ENCODE peak calls at places on chromosomes 12 and 14, in five cellular contexts. B, V, K, C and A are unnamed samples.

GRCh38 chr12:59283012-59283411 is 312.8 kb upstream of the SLC16A7 start:
- DNase-seq in C (no peak), K (no peak), B (no peak), V (no peak), A (no peak)

GRCh38 chr12:27821259-27821973 is 41.4 kb upstream of the MANSC4 start:
- DNase-seq in K (peak; percentile 61), V (peak; percentile 41), B (peak; percentile 50), C (peak; percentile 80), A (no peak)

GRCh38 chr12:105107176-105107496 is 395 bp upstream of the WASHC4 start:
- DNase-seq in C (no peak), K (no peak), B (no peak), V (no peak), A (no peak)

GRCh38 chr12:4588916-4589315 is 26.9 kb downstream of the DYRK4 start:
- DNase-seq in B (no peak), C (no peak), K (no peak), V (no peak), A (no peak)

GRCh38 chr12:111405856-111406473 is at the start of gene SH2B3:
- DNase-seq in B (peak; percentile 89), K (no peak), V (no peak), C (no peak), A (no peak)

GRCh38 chr12:52395761-52396434 is 10.2 kb downstream of the KRT82 start:
- DNase-seq in K (no peak), B (no peak), V (peak; percentile 50), C (peak; percentile 29), A (peak; percentile 59)

GRCh38 chr12:120460157-120460556 is 9.4 kb downstream of the SRSF9 start:
- DNase-seq in V (no peak), B (no peak), C (no peak), K (no peak), A (no peak)

GRCh38 chr12:103538397-103538796 is 42.6 kb upstream of the C12orf42 start:
- DNase-seq in V (no peak), B (no peak), K (no peak), C (no peak), A (no peak)

GRCh38 chr14:101961011-101961721 is 3.2 kb upstream of the DYNC1H1 start:
- DNase-seq in B (peak; percentile 86), C (peak; percentile 75), K (peak; percentile 82), V (peak; percentile 87), A (peak; percentile 82)

GRCh38 chr14:68335312-68335711 is 457.6 kb downstream of the ZFP36L1 start:
- DNase-seq in V (no peak), C (no peak), B (no peak), K (no peak), A (no peak)

GRCh38 chr12:41661141-41661540 is 473.0 kb downstream of the PDZRN4 start:
- DNase-seq in C (no peak), B (no peak), K (no peak), V (no peak), A (no peak)

GRCh38 chr12:57734586-57734985 is 4.0 kb downstream of the AGAP2 start:
- DNase-seq in C (no peak), V (no peak), B (no peak), K (no peak), A (no peak)

GRCh38 chr12:24363177-24363754 is 413.8 kb upstream of the SOX5 start:
- DNase-seq in B (no peak), K (no peak), V (peak; percentile 51), C (peak; percentile 44), A (no peak)

GRCh38 chr12:77751939-77752338 is 78.8 kb upstream of the NAV3 start:
- DNase-seq in K (no peak), V (no peak), C (peak; percentile 32), B (no peak), A (no peak)

GRCh38 chr14:100221419-100222218 is 17.3 kb upstream of the YY1 start:
- DNase-seq in K (peak; percentile 93), V (peak; percentile 84), B (peak; percentile 89), C (peak; percentile 37), A (peak; percentile 64)

GRCh38 chr14:59358105-59358504 is 107.1 kb downstream of the GPR135 start:
- DNase-seq in C (no peak), B (no peak), K (peak; percentile 72), V (peak; percentile 81), A (peak; percentile 72)

GRCh38 chr14:51939727-51940126 is 49.6 kb upstream of the RTRAF start:
- DNase-seq in K (no peak), V (no peak), B (no peak), C (no peak), A (no peak)

GRCh38 chr12:45598761-45599160 is 130.7 kb upstream of the ARID2 start:
- DNase-seq in K (no peak), C (no peak), B (no peak), V (no peak), A (no peak)

GRCh38 chr12:51751657-51752056 is 96.9 kb downstream of the FIGNL2 start:
- DNase-seq in K (no peak), B (no peak), V (no peak), C (no peak), A (no peak)

GRCh38 chr12:38911611-38912010 is 6.2 kb upstream of the CPNE8 start:
- DNase-seq in C (no peak), B (no peak), K (no peak), V (no peak), A (no peak)

GRCh38 chr14:56972948-56973347 is 162.7 kb upstream of the OTX2 start:
- DNase-seq in B (no peak), K (no peak), V (no peak), C (no peak), A (no peak)

GRCh38 chr14:99412122-99413061 is 68.3 kb downstream of the SETD3 start:
- DNase-seq in B (no peak), C (no peak), V (no peak), K (no peak), A (no peak)

GRCh38 chr12:52681551-52682380 is 1.6 kb upstream of the KRT1 start:
- DNase-seq in V (no peak), B (peak; percentile 73), C (no peak), K (no peak), A (no peak)

GRCh38 chr12:89384050-89384749 is 31.9 kb upstream of the DUSP6 start:
- DNase-seq in B (no peak), C (no peak), V (peak; percentile 58), K (peak; percentile 72), A (peak; percentile 53)

GRCh38 chr14:100577321-100577985 is 9.8 kb downstream of the BEGAIN start:
- DNase-seq in K (no peak), V (peak; percentile 46), C (no peak), B (no peak), A (peak; percentile 38)

GRCh38 chr12:82912406-82912805 is 225.7 kb downstream of the TMTC2 start:
- DNase-seq in B (no peak), K (peak; percentile 59), V (no peak), C (no peak), A (no peak)